ENCODE peak calls at places on chromosomes 5 and 9, in seven cellular contexts. A is right cardiac atrium, N is dorsolateral prefrontal cortex, D is GM12865, E is RPMI8226, I is hippocampal formation, U is head of caudate nucleus. R is an unnamed sample.

GRCh38 chr9:125492719-125493118 is 214.3 kb downstream of the MAPKAP1 start:
- DNase-seq in A (no peak), N (no peak), D (no peak), E (no peak), I (no peak), U (no peak), R (no peak)

GRCh38 chr5:10319202-10319851 is 11.6 kb upstream of the CMBL start:
- DNase-seq in A (no peak), N (no peak), D (no peak), E (no peak), I (no peak), U (no peak), R (no peak)

GRCh38 chr5:945691-946541 is 53.2 kb downstream of the TRIP13 start:
- DNase-seq in A (no peak), N (no peak), D (no peak), E (peak), I (no peak), U (no peak), R (no peak)

GRCh38 chr5:166166071-166166470 is 2125.4 kb upstream of the WWC1 start:
- DNase-seq in A (no peak), N (no peak), D (no peak), E (no peak), I (no peak), U (no peak), R (no peak)

GRCh38 chr9:748861-749497 is 92.5 kb upstream of the DMRT1 start:
- DNase-seq in A (no peak), N (no peak), D (no peak), E (no peak), I (no peak), U (no peak), R (no peak)

GRCh38 chr9:112348257-112348992 is 15.0 kb upstream of the PTBP3 start:
- DNase-seq in A (peak), N (peak), D (no peak), E (peak), I (peak), U (peak), R (peak)

GRCh38 chr5:40386293-40386692 is 293.4 kb upstream of the PTGER4 start:
- DNase-seq in A (no peak), N (no peak), D (peak), E (no peak), I (no peak), U (no peak), R (no peak)

GRCh38 chr5:1564182-1564748 is 40.5 kb upstream of the LPCAT1 start:
- DNase-seq in A (peak), N (no peak), D (no peak), E (no peak), I (no peak), U (no peak), R (no peak)

GRCh38 chr9:33287087-33287490 is 3.2 kb upstream of the NFX1 start:
- DNase-seq in A (no peak), N (no peak), D (peak), E (peak), I (peak), U (peak), R (no peak)

GRCh38 chr9:16515879-16516289 is 354.6 kb downstream of the BNC2 start:
- DNase-seq in A (no peak), N (no peak), D (no peak), E (no peak), I (no peak), U (no peak), R (no peak)

GRCh38 chr9:37650873-37651768 is at the start of gene FRMPD1:
- DNase-seq in A (peak), N (no peak), D (peak), E (peak), I (no peak), U (peak), R (no peak)

GRCh38 chr9:123419721-123420559 is 63.9 kb downstream of the CRB2 start:
- DNase-seq in A (no peak), N (no peak), D (no peak), E (no peak), I (no peak), U (no peak), R (no peak)

GRCh38 chr9:114442022-114442421 is 54.2 kb upstream of the AKNA start:
- DNase-seq in A (no peak), N (no peak), D (no peak), E (no peak), I (peak), U (no peak), R (no peak)

GRCh38 chr5:176653401-176653800 is 6.1 kb downstream of the TSPAN17 start:
- DNase-seq in A (no peak), N (peak), D (peak), E (no peak), I (no peak), U (peak), R (no peak)

GRCh38 chr5:109239501-109239900 is 170.3 kb downstream of the PJA2 start:
- DNase-seq in A (no peak), N (no peak), D (no peak), E (no peak), I (no peak), U (no peak), R (no peak)

GRCh38 chr9:127447416-127448111 is 3.6 kb downstream of the RPL12 start:
- DNase-seq in A (no peak), N (no peak), D (no peak), E (no peak), I (no peak), U (no peak), R (no peak)

GRCh38 chr9:23926378-23926777 is 100.3 kb upstream of the ELAVL2 start:
- DNase-seq in A (no peak), N (no peak), D (no peak), E (no peak), I (no peak), U (no peak), R (no peak)

GRCh38 chr9:882416-882931 is 41.0 kb downstream of the DMRT1 start:
- DNase-seq in A (no peak), N (no peak), D (peak), E (no peak), I (no peak), U (no peak), R (no peak)

GRCh38 chr5:145568581-145568980 is 266.6 kb downstream of the PRELID2 start:
- DNase-seq in A (no peak), N (no peak), D (no peak), E (no peak), I (no peak), U (no peak), R (no peak)

GRCh38 chr9:97980479-97980803 is 2.7 kb upstream of the ANP32B start:
- DNase-seq in A (peak), N (no peak), D (no peak), E (no peak), I (no peak), U (no peak), R (peak)

GRCh38 chr5:14156611-14157493 is 13.7 kb downstream of the TRIO start:
- DNase-seq in A (no peak), N (no peak), D (peak), E (peak), I (no peak), U (no peak), R (no peak)

GRCh38 chr9:70535546-70536323 is 121.3 kb upstream of the KLF9 start:
- DNase-seq in A (no peak), N (no peak), D (no peak), E (no peak), I (no peak), U (no peak), R (no peak)

GRCh38 chr5:98510111-98510510 is 263.4 kb upstream of the RGMB start:
- DNase-seq in A (no peak), N (no peak), D (no peak), E (no peak), I (peak), U (no peak), R (peak)